ENCODE peak calls at places on chromosomes 11 and 22, in seven cellular contexts. J is A549, R is astrocyte of the spinal cord, E is AG10803, C is IMR-90, S is dorsolateral prefrontal cortex, V is tibial nerve. X is an unnamed sample.

GRCh38 chr11:17541330-17541885 is 2.8 kb downstream of the USH1C start:
- DNase-seq in V (no peak), J (no peak), R (no peak), C (no peak), E (no peak), S (no peak), X (no peak)

GRCh38 chr11:65551572-65552398 is 6.4 kb downstream of the LTBP3 start:
- DNase-seq in C (peak; percentile 22), R (no peak), E (no peak), V (no peak), J (peak; percentile 81), S (no peak), X (no peak)

GRCh38 chr11:66438009-66438503 is 592 bp downstream of the MRPL11 start:
- DNase-seq in C (no peak), R (no peak), J (no peak), S (no peak), E (no peak), V (no peak), X (no peak)

GRCh38 chr11:2690596-2691354 is 9.0 kb downstream of the KCNQ1OT1 start:
- DNase-seq in S (no peak), R (no peak), V (no peak), C (no peak), J (no peak), E (no peak), X (no peak)

GRCh38 chr11:113311536-113311935 is 2.8 kb upstream of the TTC12 start:
- DNase-seq in J (no peak), V (no peak), S (no peak), C (peak; percentile 18), R (no peak), E (no peak), X (no peak)

GRCh38 chr11:67410369-67410831 is 5.1 kb upstream of the CARNS1 start:
- DNase-seq in S (peak; percentile 61), R (no peak), C (no peak), J (no peak), V (no peak), E (no peak), X (no peak)

GRCh38 chr11:21785351-21785750 is 407.5 kb upstream of the ANO5 start:
- DNase-seq in J (no peak), V (no peak), C (no peak), E (no peak), R (no peak), S (no peak), X (no peak)

GRCh38 chr11:75103380-75104026 is 6.8 kb upstream of the OR2AT4 start:
- DNase-seq in C (peak; percentile 86), R (peak; percentile 51), V (no peak), S (no peak), J (no peak), E (peak; percentile 48), X (peak; percentile 75)

GRCh38 chr11:120977470-120977869 is 46.4 kb upstream of the TBCEL start:
- DNase-seq in C (peak; percentile 10), R (peak; percentile 23), E (no peak), V (no peak), J (no peak), S (no peak), X (no peak)

GRCh38 chr11:79122759-79123158 is 318.1 kb downstream of the TENM4 start:
- DNase-seq in V (no peak), C (no peak), J (peak; percentile 23), R (no peak), E (no peak), S (no peak), X (no peak)

GRCh38 chr22:21695432-21696085 is 29.7 kb downstream of the PPIL2 start:
- DNase-seq in E (no peak), R (no peak), V (no peak), S (no peak), C (no peak), J (no peak), X (no peak)

GRCh38 chr11:14643697-14644395 is at the start of gene PDE3B:
- DNase-seq in E (peak; percentile 15), J (peak; percentile 83), C (peak; percentile 27), R (peak; percentile 34), S (peak; percentile 39), V (no peak), X (peak; percentile 14)

GRCh38 chr11:125165664-125166346 is 1.3 kb downstream of the PKNOX2 start:
- DNase-seq in V (no peak), C (peak; percentile 33), E (no peak), R (peak; percentile 50), J (no peak), S (no peak), X (peak; percentile 50)

GRCh38 chr11:102268985-102269470 is 48.3 kb upstream of the BIRC3 start:
- DNase-seq in R (no peak), S (no peak), V (no peak), J (no peak), E (no peak), C (no peak), X (no peak)

GRCh38 chr11:623999-624704 is 603 bp downstream of the CDHR5 start:
- DNase-seq in V (no peak), S (no peak), E (peak; percentile 18), J (peak; percentile 74), R (no peak), C (no peak), X (peak; percentile 26)

GRCh38 chr11:3170756-3171670 is 5.9 kb upstream of the OSBPL5 start:
- DNase-seq in V (no peak), R (no peak), S (peak; percentile 10), C (no peak), J (no peak), E (no peak), X (no peak)

GRCh38 chr11:593347-593746 is 17.1 kb downstream of the PHRF1 start:
- DNase-seq in V (no peak), S (no peak), R (no peak), J (no peak), C (no peak), E (no peak), X (no peak)

GRCh38 chr11:2915473-2915872 is 13.7 kb downstream of the PHLDA2 start:
- DNase-seq in R (no peak), E (no peak), J (no peak), V (no peak), C (no peak), S (no peak), X (no peak)

GRCh38 chr22:35740616-35741015 is 22.9 kb downstream of the APOL5 start:
- DNase-seq in S (no peak), C (no peak), J (no peak), R (no peak), E (no peak), V (no peak), X (no peak)

GRCh38 chr22:26756675-26757293 is 99.4 kb downstream of the MIAT start:
- DNase-seq in E (peak; percentile 58), S (peak; percentile 72), C (peak; percentile 36), J (no peak), R (peak; percentile 48), V (peak; percentile 40), X (peak; percentile 47)

GRCh38 chr11:79086056-79086455 is 354.8 kb downstream of the TENM4 start:
- DNase-seq in V (no peak), C (no peak), J (no peak), S (no peak), E (no peak), R (no peak), X (no peak)

GRCh38 chr11:122209619-122210377 is 93.8 kb upstream of the BLID start:
- DNase-seq in E (peak; percentile 86), R (peak; percentile 89), C (peak; percentile 88), S (no peak), J (peak; percentile 39), V (peak; percentile 69), X (peak; percentile 98)

GRCh38 chr22:24758164-24758799 is 16.2 kb downstream of the PIWIL3 start:
- DNase-seq in V (peak; percentile 40), R (peak; percentile 64), E (peak; percentile 50), S (no peak), J (peak; percentile 40), C (peak; percentile 60), X (peak; percentile 74)

GRCh38 chr11:69492201-69492991 is 10.9 kb downstream of the LINC01488 start:
- DNase-seq in S (no peak), R (no peak), C (peak; percentile 41), E (peak; percentile 29), J (no peak), V (no peak), X (no peak)

GRCh38 chr11:35892166-35892565 is 51.7 kb upstream of the LDLRAD3 start:
- DNase-seq in V (no peak), J (no peak), C (no peak), S (no peak), R (peak; percentile 25), E (no peak), X (peak; percentile 3)

GRCh38 chr11:115691030-115691429 is 186.8 kb upstream of the CADM1 start:
- DNase-seq in S (no peak), J (no peak), C (no peak), E (no peak), R (no peak), V (no peak), X (no peak)
- TF ChIP-seq CTCF in S (no peak), J (no peak), C (no peak), E (no peak), R (no peak), V (no peak), X (no peak)

GRCh38 chr11:44017443-44018126 is 30.2 kb upstream of the ACCSL start:
- DNase-seq in J (no peak), V (no peak), S (no peak), E (peak; percentile 31), R (no peak), C (no peak), X (peak; percentile 73)

GRCh38 chr11:44016129-44016528 is 31.7 kb upstream of the ACCSL start:
- DNase-seq in R (peak; percentile 42), J (peak; percentile 32), C (peak; percentile 67), E (peak; percentile 89), S (no peak), V (peak; percentile 30), X (peak; percentile 85)

GRCh38 chr11:44015624-44016007 is 32.2 kb upstream of the ACCSL start:
- DNase-seq in J (no peak), E (no peak), S (no peak), V (no peak), C (no peak), R (no peak), X (no peak)

GRCh38 chr11:44018127-44018521 is 29.7 kb upstream of the ACCSL start:
- DNase-seq in S (no peak), J (no peak), R (no peak), V (no peak), C (no peak), E (no peak), X (no peak)

GRCh38 chr11:44016546-44017442 is 31.0 kb upstream of the ACCSL start:
- DNase-seq in C (peak; percentile 12), V (no peak), J (no peak), E (no peak), R (no peak), S (no peak), X (peak; percentile 39)
- H3K4me3 ChIP-seq in C (no peak overlapping the region), V (no peak overlapping the region), J (no peak overlapping the region), E (no peak overlapping the region), R (no peak overlapping the region), S (no peak overlapping the region), X (no peak overlapping the region)

GRCh38 chr22:41597635-41597953 is 8.0 kb upstream of the PMM1 start:
- DNase-seq in S (no peak), V (no peak), C (no peak), J (no peak), E (no peak), R (no peak), X (no peak)
- TF ChIP-seq CTCF in S (no peak), V (no peak), C (no peak), J (no peak), E (no peak), R (no peak), X (no peak)

DNA sequence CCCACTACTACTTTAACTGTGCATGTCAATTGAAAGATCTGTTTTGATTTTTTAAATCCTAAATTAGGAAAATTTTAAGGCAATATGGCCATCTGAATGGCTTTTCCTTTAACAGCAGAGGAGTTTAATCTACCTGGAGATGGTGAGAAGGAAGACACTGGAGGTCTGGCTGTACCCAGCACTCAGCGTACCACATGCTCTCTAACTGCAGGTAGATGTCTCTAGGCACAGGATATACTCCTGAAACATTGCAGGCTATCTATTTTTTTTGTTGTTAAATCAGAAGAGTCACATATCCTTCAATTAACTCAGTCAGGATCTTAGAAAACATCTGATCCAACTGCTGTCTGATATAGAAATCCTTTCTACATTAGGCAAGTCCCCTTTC is 17.3 kb upstream of the CASTOR1 start:
- DNase-seq in C (no peak), V (no peak), R (no peak), J (no peak), E (no peak), S (no peak), X (no peak)
- H3K4me3 ChIP-seq in C (no peak overlapping the region), V (no peak overlapping the region), R (no peak overlapping the region), J (no peak overlapping the region), E (no peak overlapping the region), S (no peak overlapping the region), X (no peak overlapping the region)

X was measured in fibroblast of the aortic adventitia.